ENCODE peak calls at places on chromosome 14, in six cellular contexts. One of them, this sample, is unnamed. For H3K79me1, the result is how much of the 10 kb centered on the place peaks cover.

GRCh38 chr14:30252800-30253425 is 306.0 kb upstream of the G2E3 start:
- DNase-seq in IMR-90: peak
- DNase-seq in mesenchymal stem cell: peak
- DNase-seq in H1: no peak
- DNase-seq in neuronal stem cell: no peak
- DNase-seq in trophoblast cell: no peak
- DNase-seq in this sample: no peak

GRCh38 chr14:22814373-22814772 is 862 bp downstream of the SLC7A7 start:
- DNase-seq in IMR-90: no peak
- DNase-seq in mesenchymal stem cell: no peak
- DNase-seq in H1: no peak
- DNase-seq in neuronal stem cell: no peak
- DNase-seq in trophoblast cell: no peak
- DNase-seq in this sample: no peak

GRCh38 chr14:36556811-36557433 is 25.5 kb downstream of the NKX2-8 start:
- DNase-seq in IMR-90: peak
- DNase-seq in mesenchymal stem cell: peak
- DNase-seq in H1: peak
- DNase-seq in neuronal stem cell: no peak
- DNase-seq in trophoblast cell: no peak
- DNase-seq in this sample: no peak

GRCh38 chr14:56338674-56339073 is 220.5 kb downstream of the PELI2 start:
- DNase-seq in IMR-90: peak
- DNase-seq in mesenchymal stem cell: no peak
- DNase-seq in H1: no peak
- DNase-seq in neuronal stem cell: no peak
- DNase-seq in trophoblast cell: no peak
- DNase-seq in this sample: no peak

GRCh38 chr14:68654471-68654941 is 138.4 kb downstream of the ZFP36L1 start:
- DNase-seq in IMR-90: no peak
- DNase-seq in mesenchymal stem cell: no peak
- DNase-seq in H1: peak
- DNase-seq in neuronal stem cell: no peak
- DNase-seq in trophoblast cell: no peak
- DNase-seq in this sample: peak

GRCh38 chr14:52121441-52121840 is 52.6 kb upstream of the NID2 start:
- DNase-seq in IMR-90: peak
- DNase-seq in mesenchymal stem cell: no peak
- DNase-seq in H1: no peak
- DNase-seq in neuronal stem cell: no peak
- DNase-seq in trophoblast cell: no peak
- DNase-seq in this sample: no peak

GRCh38 chr14:78606111-78606510 is 435.9 kb downstream of the NRXN3 start:
- DNase-seq in IMR-90: peak
- DNase-seq in mesenchymal stem cell: peak
- DNase-seq in H1: no peak
- DNase-seq in neuronal stem cell: no peak
- DNase-seq in trophoblast cell: no peak
- DNase-seq in this sample: no peak

GRCh38 chr14:43983721-43984120 is 523.4 kb downstream of the FSCB start:
- DNase-seq in IMR-90: no peak
- DNase-seq in mesenchymal stem cell: no peak
- DNase-seq in H1: no peak
- DNase-seq in neuronal stem cell: no peak
- DNase-seq in trophoblast cell: no peak
- DNase-seq in this sample: no peak

GRCh38 chr14:37453985-37454384 is 141.1 kb downstream of the FOXA1 start:
- DNase-seq in IMR-90: no peak
- DNase-seq in mesenchymal stem cell: no peak
- DNase-seq in H1: no peak
- DNase-seq in neuronal stem cell: no peak
- DNase-seq in trophoblast cell: no peak
- DNase-seq in this sample: no peak

GRCh38 chr14:36627981-36628380 is 33.7 kb upstream of the PAX9 start:
- DNase-seq in IMR-90: no peak
- DNase-seq in mesenchymal stem cell: no peak
- DNase-seq in H1: no peak
- DNase-seq in neuronal stem cell: no peak
- DNase-seq in trophoblast cell: no peak
- DNase-seq in this sample: no peak

GRCh38 chr14:101873401-101873800 is 91.0 kb upstream of the DYNC1H1 start:
- DNase-seq in IMR-90: no peak
- DNase-seq in mesenchymal stem cell: no peak
- DNase-seq in H1: no peak
- DNase-seq in neuronal stem cell: no peak
- DNase-seq in trophoblast cell: no peak
- DNase-seq in this sample: no peak

GRCh38 chr14:56212541-56212940 is 94.3 kb downstream of the PELI2 start:
- DNase-seq in IMR-90: no peak
- DNase-seq in mesenchymal stem cell: no peak
- DNase-seq in H1: no peak
- DNase-seq in neuronal stem cell: no peak
- DNase-seq in trophoblast cell: no peak
- DNase-seq in this sample: no peak

GRCh38 chr14:91896419-91896818 is 29.1 kb upstream of the TC2N start:
- DNase-seq in IMR-90: no peak
- DNase-seq in mesenchymal stem cell: no peak
- DNase-seq in H1: no peak
- DNase-seq in neuronal stem cell: no peak
- DNase-seq in trophoblast cell: no peak
- DNase-seq in this sample: no peak

GRCh38 chr14:93713726-93714405 is 74.4 kb downstream of the PRIMA1 start:
- DNase-seq in IMR-90: no peak
- DNase-seq in mesenchymal stem cell: no peak
- DNase-seq in H1: peak
- DNase-seq in neuronal stem cell: no peak
- DNase-seq in trophoblast cell: no peak
- DNase-seq in this sample: no peak

GRCh38 chr14:73800970-73801515 is 50.6 kb upstream of the PTGR2 start:
- DNase-seq in IMR-90: no peak
- DNase-seq in mesenchymal stem cell: no peak
- DNase-seq in H1: no peak
- DNase-seq in neuronal stem cell: no peak
- DNase-seq in trophoblast cell: no peak
- DNase-seq in this sample: no peak

GRCh38 chr14:51293149-51293925 is 53.3 kb downstream of the TMX1 start:
- DNase-seq in IMR-90: peak
- DNase-seq in mesenchymal stem cell: peak
- DNase-seq in H1: no peak
- DNase-seq in neuronal stem cell: no peak
- DNase-seq in trophoblast cell: no peak
- DNase-seq in this sample: no peak

GRCh38 chr14:104700747-104701215 is 11.4 kb downstream of the INF2 start:
- DNase-seq in IMR-90: no peak
- DNase-seq in mesenchymal stem cell: no peak
- DNase-seq in H1: no peak
- DNase-seq in neuronal stem cell: no peak
- DNase-seq in trophoblast cell: no peak
- DNase-seq in this sample: no peak

GRCh38 chr14:54108481-54109471 is 152.2 kb upstream of the BMP4 start:
- DNase-seq in IMR-90: peak
- DNase-seq in mesenchymal stem cell: peak
- DNase-seq in H1: no peak
- DNase-seq in neuronal stem cell: no peak
- DNase-seq in trophoblast cell: no peak
- DNase-seq in this sample: no peak

GRCh38 chr14:51576112-51576420 is 75.6 kb upstream of the FRMD6 start:
- DNase-seq in IMR-90: peak
- DNase-seq in mesenchymal stem cell: peak
- DNase-seq in H1: no peak
- DNase-seq in neuronal stem cell: no peak
- DNase-seq in trophoblast cell: no peak
- DNase-seq in this sample: peak

GRCh38 chr14:93019367-93019843 is 96.3 kb downstream of the ITPK1 start:
- DNase-seq in IMR-90: no peak
- DNase-seq in mesenchymal stem cell: no peak
- DNase-seq in H1: no peak
- DNase-seq in neuronal stem cell: no peak
- DNase-seq in trophoblast cell: no peak
- DNase-seq in this sample: no peak

GRCh38 chr14:73460691-73461127 is 2.4 kb upstream of the NUMB start:
- DNase-seq in IMR-90: peak
- DNase-seq in mesenchymal stem cell: peak
- DNase-seq in H1: no peak
- DNase-seq in neuronal stem cell: no peak
- DNase-seq in trophoblast cell: no peak
- DNase-seq in this sample: no peak

GRCh38 chr14:67413806-67414769 is 2.1 kb upstream of the PLEK2 start:
- DNase-seq in IMR-90: peak
- DNase-seq in mesenchymal stem cell: peak
- DNase-seq in H1: no peak
- DNase-seq in neuronal stem cell: no peak
- DNase-seq in trophoblast cell: no peak
- DNase-seq in this sample: no peak

GRCh38 chr14:20440882-20441281 is 4.9 kb upstream of the KLHL33 start:
- DNase-seq in IMR-90: peak
- DNase-seq in mesenchymal stem cell: no peak
- DNase-seq in H1: no peak
- DNase-seq in neuronal stem cell: no peak
- DNase-seq in trophoblast cell: no peak
- DNase-seq in this sample: no peak

GRCh38 chr14:22002860-22003284 is 329.3 kb upstream of the OR4E1 start:
- DNase-seq in IMR-90: no peak
- DNase-seq in mesenchymal stem cell: no peak
- DNase-seq in H1: peak
- DNase-seq in neuronal stem cell: peak
- DNase-seq in trophoblast cell: no peak
- DNase-seq in this sample: peak

GRCh38 chr14:105197274-105197673 is 16.2 kb upstream of the NUDT14 start:
- DNase-seq in IMR-90: peak
- DNase-seq in mesenchymal stem cell: peak
- DNase-seq in H1: no peak
- DNase-seq in neuronal stem cell: peak
- DNase-seq in trophoblast cell: peak
- DNase-seq in this sample: no peak

GRCh38 chr14:79144891-79145290 is 974.7 kb downstream of the NRXN3 start:
- DNase-seq in IMR-90: peak
- DNase-seq in mesenchymal stem cell: no peak
- DNase-seq in H1: no peak
- DNase-seq in neuronal stem cell: no peak
- DNase-seq in trophoblast cell: no peak
- DNase-seq in this sample: no peak

GRCh38 chr14:65320661-65321308 is 91.7 kb upstream of the FUT8 start:
- DNase-seq in IMR-90: no peak
- DNase-seq in mesenchymal stem cell: no peak
- DNase-seq in H1: no peak
- DNase-seq in neuronal stem cell: no peak
- DNase-seq in trophoblast cell: no peak
- DNase-seq in this sample: no peak
- H2AFZ ChIP-seq in IMR-90: no peak
- H2AFZ ChIP-seq in mesenchymal stem cell: no peak
- H2AFZ ChIP-seq in H1: no peak
- H2AFZ ChIP-seq in neuronal stem cell: no peak
- H2AFZ ChIP-seq in trophoblast cell: no peak
- H2AFZ ChIP-seq in this sample: no peak

GRCh38 chr14:58243790-58244555 is 670 bp upstream of the PSMA3 start:
- DNase-seq in IMR-90: no peak
- DNase-seq in mesenchymal stem cell: no peak
- DNase-seq in H1: no peak
- DNase-seq in neuronal stem cell: no peak
- DNase-seq in trophoblast cell: no peak
- DNase-seq in this sample: no peak
- H4K8ac ChIP-seq in IMR-90: peak
- H4K8ac ChIP-seq in mesenchymal stem cell: no peak
- H4K8ac ChIP-seq in H1: no peak
- H4K8ac ChIP-seq in neuronal stem cell: no peak
- H4K8ac ChIP-seq in trophoblast cell: no peak
- H4K8ac ChIP-seq in this sample: no peak

GRCh38 chr14:103013028-103013427 is 44.3 kb downstream of the CDC42BPB start:
- DNase-seq in IMR-90: no peak
- DNase-seq in mesenchymal stem cell: no peak
- DNase-seq in H1: no peak
- DNase-seq in neuronal stem cell: no peak
- DNase-seq in trophoblast cell: no peak
- DNase-seq in this sample: no peak

GRCh38 chr14:103014466-103015319 is 42.7 kb downstream of the CDC42BPB start:
- DNase-seq in IMR-90: peak
- DNase-seq in mesenchymal stem cell: peak
- DNase-seq in H1: no peak
- DNase-seq in neuronal stem cell: peak
- DNase-seq in trophoblast cell: no peak
- DNase-seq in this sample: peak

GRCh38 chr14:103016594-103016993 is 40.8 kb downstream of the CDC42BPB start:
- DNase-seq in IMR-90: no peak
- DNase-seq in mesenchymal stem cell: no peak
- DNase-seq in H1: no peak
- DNase-seq in neuronal stem cell: no peak
- DNase-seq in trophoblast cell: no peak
- DNase-seq in this sample: peak

GRCh38 chr14:103015426-103015825 is 41.9 kb downstream of the CDC42BPB start:
- DNase-seq in IMR-90: no peak
- DNase-seq in mesenchymal stem cell: no peak
- DNase-seq in H1: no peak
- DNase-seq in neuronal stem cell: no peak
- DNase-seq in trophoblast cell: no peak
- DNase-seq in this sample: peak

DNA sequence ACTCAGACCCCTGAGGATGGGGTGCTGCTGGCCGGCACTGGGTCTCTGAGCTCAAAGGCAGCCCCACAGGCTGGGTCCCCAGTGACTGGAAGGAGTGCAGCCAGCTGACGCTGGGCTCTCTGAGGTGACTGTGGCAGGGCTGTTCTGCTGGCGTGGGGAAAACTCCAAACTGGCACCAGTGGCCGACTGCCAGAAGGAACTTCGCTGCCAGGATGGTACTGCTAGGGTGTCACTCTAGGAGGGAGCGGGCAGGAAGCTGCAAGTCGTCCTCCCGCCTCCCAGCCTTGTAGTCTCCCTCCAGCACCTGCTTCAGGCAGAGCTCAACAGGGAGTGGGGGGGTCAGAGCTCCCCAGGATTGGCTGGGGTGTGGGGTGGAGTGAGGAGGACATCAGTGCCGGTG is 41.3 kb downstream of the CDC42BPB start:
- DNase-seq in IMR-90: no peak
- DNase-seq in mesenchymal stem cell: no peak
- DNase-seq in H1: no peak
- DNase-seq in neuronal stem cell: no peak
- DNase-seq in trophoblast cell: no peak
- DNase-seq in this sample: peak
- H3K79me1 ChIP-seq in IMR-90: half or more
- H3K79me1 ChIP-seq in mesenchymal stem cell: under half
- H3K79me1 ChIP-seq in H1: under half
- H3K79me1 ChIP-seq in neuronal stem cell: under half
- H3K79me1 ChIP-seq in trophoblast cell: under half
- H3K79me1 ChIP-seq in this sample: under half

GRCh38 chr14:80698974-80699373 is 242.6 kb downstream of the CEP128 start:
- DNase-seq in IMR-90: no peak
- DNase-seq in mesenchymal stem cell: no peak
- DNase-seq in H1: no peak
- DNase-seq in neuronal stem cell: no peak
- DNase-seq in trophoblast cell: peak
- DNase-seq in this sample: no peak
- H2AFZ ChIP-seq in IMR-90: no peak
- H2AFZ ChIP-seq in mesenchymal stem cell: no peak
- H2AFZ ChIP-seq in H1: no peak
- H2AFZ ChIP-seq in neuronal stem cell: no peak
- H2AFZ ChIP-seq in trophoblast cell: no peak
- H2AFZ ChIP-seq in this sample: no peak

DNA sequence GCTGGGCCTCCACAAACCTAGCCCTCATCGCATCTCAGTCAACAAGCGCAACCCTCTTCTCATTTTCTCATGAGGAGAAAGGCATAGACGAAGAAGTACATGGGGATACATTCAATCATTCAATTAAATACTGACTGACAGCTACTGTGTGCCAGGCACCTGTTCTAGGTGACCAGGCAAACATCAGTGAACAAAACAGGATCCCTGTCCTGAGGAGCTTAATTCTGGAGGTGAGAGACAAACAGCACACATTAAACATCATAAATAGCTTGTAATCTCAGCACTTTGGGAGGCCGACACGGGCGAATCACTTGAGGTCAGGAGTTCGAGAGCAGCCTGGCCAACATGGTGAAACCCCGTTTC is 362 bp upstream of the ACYP1 start:
- DNase-seq in IMR-90: no peak
- DNase-seq in mesenchymal stem cell: no peak
- DNase-seq in H1: no peak
- DNase-seq in neuronal stem cell: no peak
- DNase-seq in trophoblast cell: no peak
- DNase-seq in this sample: no peak
- H4K8ac ChIP-seq in IMR-90: no peak
- H4K8ac ChIP-seq in mesenchymal stem cell: no peak
- H4K8ac ChIP-seq in H1: no peak
- H4K8ac ChIP-seq in neuronal stem cell: no peak
- H4K8ac ChIP-seq in trophoblast cell: no peak
- H4K8ac ChIP-seq in this sample: no peak

This sample was measured in H9.